ENCODE peak calls at places on chromosomes 4 and X, in six cellular contexts. H, D, I, N, W and U are unnamed samples.

GRCh38 chr4:53855886-53856260 is 208.5 kb downstream of the CHIC2 start:
- DNase-seq in H (no peak), D (no peak), I (no peak), N (peak), W (no peak), U (peak)

GRCh38 chr4:151486166-151486565 is 77.2 kb downstream of the FHIP1A start:
- DNase-seq in H (no peak), D (no peak), I (no peak), N (peak), W (no peak), U (peak)

GRCh38 chrX:34578237-34578636 is 78.8 kb downstream of the TMEM47 start:
- DNase-seq in H (no peak), D (no peak), I (no peak), N (peak), W (no peak), U (peak)

GRCh38 chr4:6262176-6262575 is 7.5 kb upstream of the WFS1 start:
- DNase-seq in H (no peak), D (no peak), I (no peak), N (no peak), W (no peak), U (no peak)

GRCh38 chrX:28586291-28586690 is 955 bp upstream of the IL1RAPL1 start:
- DNase-seq in H (no peak), D (no peak), I (no peak), N (no peak), W (no peak), U (peak)

GRCh38 chr4:159598602-159599001 is 495.7 kb downstream of the RAPGEF2 start:
- DNase-seq in H (no peak), D (no peak), I (no peak), N (no peak), W (no peak), U (no peak)

GRCh38 chrX:12814434-12814833 is 23.2 kb downstream of the PRPS2 start:
- DNase-seq in H (no peak), D (peak), I (no peak), N (peak), W (no peak), U (peak)

GRCh38 chr4:3442959-3443749 is 1.4 kb downstream of the HGFAC start:
- DNase-seq in H (peak), D (peak), I (no peak), N (peak), W (peak), U (peak)

GRCh38 chr4:59553063-59553738 is 1646.9 kb upstream of the ADGRL3 start:
- DNase-seq in H (no peak), D (no peak), I (no peak), N (peak), W (no peak), U (no peak)

GRCh38 chr4:89397464-89397863 is 89.9 kb upstream of the GPRIN3 start:
- DNase-seq in H (no peak), D (no peak), I (no peak), N (no peak), W (no peak), U (no peak)

GRCh38 chrX:5810636-5811035 is 418.0 kb downstream of the NLGN4X start:
- DNase-seq in H (no peak), D (no peak), I (no peak), N (no peak), W (no peak), U (no peak)

GRCh38 chr4:127781303-127782024 is 658 bp upstream of the HSPA4L start:
- DNase-seq in H (no peak), D (peak), I (peak), N (no peak), W (no peak), U (no peak)

GRCh38 chr4:136643416-136643815 is 888.9 kb downstream of the PCDH18 start:
- DNase-seq in H (no peak), D (no peak), I (no peak), N (no peak), W (no peak), U (no peak)

GRCh38 chr4:54063224-54063623 is 1.2 kb downstream of the CHIC2 start:
- DNase-seq in H (no peak), D (no peak), I (no peak), N (peak), W (no peak), U (peak)

GRCh38 chr4:13944095-13944501 is 316.6 kb upstream of the BOD1L1 start:
- DNase-seq in H (no peak), D (no peak), I (no peak), N (no peak), W (no peak), U (no peak)

GRCh38 chrX:36159254-36159653 is 239.7 kb downstream of the CFAP47 start:
- DNase-seq in H (no peak), D (no peak), I (no peak), N (no peak), W (no peak), U (no peak)

GRCh38 chr4:150673793-150674192 is 91.8 kb downstream of the MAB21L2 start:
- DNase-seq in H (no peak), D (no peak), I (no peak), N (no peak), W (no peak), U (no peak)

GRCh38 chr4:3880595-3881120 is 114.5 kb downstream of the ADRA2C start:
- DNase-seq in H (peak), D (peak), I (peak), N (peak), W (peak), U (peak)